ENCODE peak calls at places on chromosomes 5 and 9, in eight cellular contexts. Y, A, Q, J, M, Z, G and S are unnamed samples.

GRCh38 chr5:86463339-86463738 is 154.4 kb upstream of the COX7C start:
- DNase-seq in Y (peak; percentile 13), A (peak; percentile 7), Q (no peak), J (peak; percentile 78), M (no peak), Z (peak; percentile 1), G (no peak), S (no peak)

GRCh38 chr5:144448457-144448856 is 277.8 kb downstream of the KCTD16 start:
- DNase-seq in Y (no peak), A (no peak), Q (no peak), J (no peak), M (no peak), Z (no peak), G (no peak), S (no peak)

GRCh38 chr5:171616002-171616780 is 169.4 kb upstream of the SMIM23 start:
- DNase-seq in Y (peak; percentile 59), A (no peak), Q (no peak), J (peak; percentile 68), M (no peak), Z (peak; percentile 59), G (no peak), S (no peak)

GRCh38 chr5:41787257-41787656 is 83.0 kb downstream of the OXCT1 start:
- DNase-seq in Y (no peak), A (no peak), Q (no peak), J (no peak), M (no peak), Z (no peak), G (no peak), S (peak; percentile 24)

GRCh38 chr5:116750626-116751188 is 176.1 kb upstream of the SEMA6A start:
- DNase-seq in Y (no peak), A (no peak), Q (no peak), J (no peak), M (no peak), Z (no peak), G (no peak), S (no peak)

GRCh38 chr5:59608745-59609144 is 284.8 kb downstream of the PDE4D start:
- DNase-seq in Y (no peak), A (no peak), Q (no peak), J (no peak), M (peak; percentile 45), Z (no peak), G (peak; percentile 36), S (peak; percentile 35)

GRCh38 chr9:37309136-37309535 is 113.4 kb upstream of the GRHPR start:
- DNase-seq in Y (peak; percentile 46), A (no peak), Q (no peak), J (peak; percentile 69), M (peak; percentile 6), Z (no peak), G (peak; percentile 30), S (peak; percentile 24)

GRCh38 chr5:67808340-67808739 is 407.2 kb upstream of the PIK3R1 start:
- DNase-seq in Y (no peak), A (no peak), Q (no peak), J (no peak), M (no peak), Z (no peak), G (peak; percentile 48), S (no peak)

GRCh38 chr5:32450952-32451351 is 6.4 kb upstream of the ZFR start:
- DNase-seq in Y (peak; percentile 33), A (peak; percentile 20), Q (no peak), J (peak; percentile 65), M (no peak), Z (no peak), G (no peak), S (no peak)

GRCh38 chr9:122109035-122109813 is 16.1 kb upstream of the TTLL11 start:
- DNase-seq in Y (no peak), A (no peak), Q (no peak), J (no peak), M (no peak), Z (peak; percentile 10), G (no peak), S (no peak)

GRCh38 chr9:133572821-133573361 is 36.3 kb downstream of the FAM163B start:
- DNase-seq in Y (no peak), A (no peak), Q (no peak), J (no peak), M (peak; percentile 57), Z (peak; percentile 86), G (no peak), S (no peak)

GRCh38 chr5:109652096-109652495 is 37.6 kb upstream of the MAN2A1 start:
- DNase-seq in Y (no peak), A (no peak), Q (no peak), J (no peak), M (no peak), Z (no peak), G (no peak), S (no peak)

GRCh38 chr9:37495571-37495970 is 9.8 kb downstream of the POLR1E start:
- DNase-seq in Y (no peak), A (no peak), Q (no peak), J (no peak), M (no peak), Z (no peak), G (no peak), S (no peak)

GRCh38 chr5:57396701-57397100 is 85.9 kb downstream of the ACTBL2 start:
- DNase-seq in Y (no peak), A (no peak), Q (no peak), J (no peak), M (no peak), Z (no peak), G (no peak), S (no peak)

GRCh38 chr9:88535226-88535931 is 401 bp downstream of the NXNL2 start:
- DNase-seq in Y (peak; percentile 69), A (no peak), Q (peak; percentile 56), J (no peak), M (no peak), Z (peak; percentile 61), G (no peak), S (no peak)

GRCh38 chr5:168869615-168870227 is 290.6 kb upstream of the PANK3 start:
- DNase-seq in Y (no peak), A (no peak), Q (no peak), J (no peak), M (no peak), Z (no peak), G (no peak), S (peak; percentile 56)

GRCh38 chr9:124392254-124392653 is 23.0 kb downstream of the PSMB7 start:
- DNase-seq in Y (no peak), A (no peak), Q (peak; percentile 83), J (peak; percentile 60), M (no peak), Z (no peak), G (no peak), S (no peak)

GRCh38 chr5:152501294-152501693 is 96.2 kb upstream of the NMUR2 start:
- DNase-seq in Y (no peak), A (no peak), Q (no peak), J (no peak), M (no peak), Z (no peak), G (no peak), S (no peak)

GRCh38 chr5:152499816-152500575 is 94.9 kb upstream of the NMUR2 start:
- DNase-seq in Y (no peak), A (no peak), Q (no peak), J (no peak), M (no peak), Z (no peak), G (peak; percentile 10), S (no peak)

GRCh38 chr5:152503206-152503605 is 98.1 kb upstream of the NMUR2 start:
- DNase-seq in Y (no peak), A (no peak), Q (no peak), J (no peak), M (no peak), Z (no peak), G (no peak), S (no peak)

DNA sequence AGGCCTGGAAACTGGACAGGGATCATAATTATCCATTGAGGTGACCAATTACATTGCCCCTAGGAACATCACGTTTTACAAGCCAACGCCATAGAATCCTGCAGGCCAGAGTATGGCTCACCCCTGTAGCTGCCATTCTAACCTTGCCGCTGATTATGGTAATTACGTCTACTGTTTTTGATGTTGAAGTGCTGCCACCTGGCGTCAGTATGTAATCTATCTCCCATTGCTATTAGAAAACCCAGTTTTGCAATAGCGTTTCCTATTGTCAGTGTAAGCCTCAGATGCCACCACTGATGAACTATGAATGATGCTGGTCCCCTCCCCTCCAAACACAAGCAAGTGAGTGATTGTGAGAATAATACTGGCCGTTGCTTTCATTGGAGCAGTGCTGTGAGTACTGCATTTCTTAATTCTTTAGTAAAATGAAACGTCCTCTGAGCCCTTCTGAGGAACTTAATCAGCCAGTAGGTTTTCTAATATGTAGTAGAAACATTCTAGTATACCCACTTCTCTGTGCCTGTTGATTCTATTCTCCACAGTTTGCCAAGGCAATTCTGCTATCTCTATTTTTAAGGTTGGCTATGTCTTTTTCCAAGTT is 100.5 kb upstream of the NMUR2 start:
- DNase-seq in Y (peak; percentile 82), A (peak; percentile 20), Q (peak; percentile 41), J (peak; percentile 83), M (peak; percentile 63), Z (peak; percentile 44), G (peak; percentile 59), S (peak; percentile 45)
- TF ChIP-seq CTCF in Y (peak; percentile 74), A (peak; percentile 59), Q (peak; percentile 73), J (peak; percentile 83), M (peak; percentile 64), Z (peak; percentile 70), G (peak; percentile 65), S (peak; percentile 50)

GRCh38 chr5:44387911-44388310 is 1.3 kb downstream of the FGF10 start:
- DNase-seq in Y (peak; percentile 51), A (no peak), Q (no peak), J (peak; percentile 67), M (no peak), Z (no peak), G (no peak), S (no peak)
- H3K4me3 ChIP-seq in Y (peak overlapping the region; percentile 62), A (no peak overlapping the region), Q (no peak overlapping the region), J (peak overlapping the region; percentile 77), M (peak overlapping the region; percentile 64), Z (no peak overlapping the region), G (no peak overlapping the region), S (no peak overlapping the region)

GRCh38 chr5:123367739-123368138 is 55.5 kb downstream of the CEP120 start:
- DNase-seq in Y (peak; percentile 24), A (no peak), Q (no peak), J (no peak), M (peak; percentile 27), Z (no peak), G (peak; percentile 30), S (peak; percentile 19)
- TF ChIP-seq CTCF in Y (peak; percentile 48), A (peak; percentile 48), Q (peak; percentile 62), J (peak; percentile 69), M (peak; percentile 25), Z (peak; percentile 61), G (peak; percentile 34), S (peak; percentile 18)

GRCh38 chr9:136325354-136325753 is 2.0 kb upstream of the GPSM1 start:
- DNase-seq in Y (no peak), A (no peak), Q (no peak), J (no peak), M (no peak), Z (no peak), G (no peak), S (no peak)

GRCh38 chr9:136327313-136327971 is at the start of gene GPSM1:
- DNase-seq in Y (peak; percentile 66), A (peak; percentile 52), Q (no peak), J (peak; percentile 67), M (peak; percentile 69), Z (peak; percentile 94), G (peak; percentile 41), S (peak; percentile 77)

GRCh38 chr9:136328011-136328621 is 777 bp downstream of the GPSM1 start:
- DNase-seq in Y (no peak), A (no peak), Q (peak; percentile 82), J (no peak), M (no peak), Z (peak; percentile 56), G (no peak), S (no peak)

GRCh38 chr9:136326061-136326776 is 1.1 kb upstream of the GPSM1 start:
- DNase-seq in Y (no peak), A (no peak), Q (no peak), J (peak; percentile 81), M (peak; percentile 74), Z (peak; percentile 94), G (peak; percentile 82), S (peak; percentile 97)

GRCh38 chr9:136326777-136327312 is 494 bp upstream of the GPSM1 start:
- DNase-seq in Y (no peak), A (peak; percentile 26), Q (no peak), J (no peak), M (peak; percentile 6), Z (no peak), G (no peak), S (peak; percentile 63)
- H3K4me3 ChIP-seq in Y (peak overlapping the region; percentile 65), A (peak overlapping the region; percentile 89), Q (no peak overlapping the region), J (no peak overlapping the region), M (peak overlapping the region; percentile 81), Z (peak overlapping the region; percentile 84), G (peak overlapping the region; percentile 17), S (peak overlapping the region; percentile 95)